ENCODE peak calls at places on chromosomes 4 and X, in six cellular contexts. One of them, this sample, is unnamed.

GRCh38 chr4:123892997-123893745 is 496.6 kb downstream of the SPRY1 start:
- DNase-seq in IMR-90: peak
- DNase-seq in mesendoderm: peak
- DNase-seq in neuronal stem cell: no peak
- DNase-seq in SK-N-SH: peak
- DNase-seq in neural progenitor cell: no peak
- DNase-seq in this sample: no peak

GRCh38 chr4:16205298-16206164 is 20.7 kb downstream of the TAPT1 start:
- DNase-seq in IMR-90: no peak
- DNase-seq in mesendoderm: peak
- DNase-seq in neuronal stem cell: no peak
- DNase-seq in SK-N-SH: peak
- DNase-seq in neural progenitor cell: peak
- DNase-seq in this sample: peak

GRCh38 chrX:112636288-112636687 is 43.5 kb downstream of the LHFPL1 start:
- DNase-seq in IMR-90: peak
- DNase-seq in mesendoderm: no peak
- DNase-seq in neuronal stem cell: no peak
- DNase-seq in SK-N-SH: no peak
- DNase-seq in neural progenitor cell: no peak
- DNase-seq in this sample: no peak

GRCh38 chrX:103423955-103424640 is 47.8 kb downstream of the BEX3 start:
- DNase-seq in IMR-90: no peak
- DNase-seq in mesendoderm: peak
- DNase-seq in neuronal stem cell: no peak
- DNase-seq in SK-N-SH: no peak
- DNase-seq in neural progenitor cell: peak
- DNase-seq in this sample: no peak

GRCh38 chrX:66914082-66914481 is 275.2 kb upstream of the EDA2R start:
- DNase-seq in IMR-90: no peak
- DNase-seq in mesendoderm: peak
- DNase-seq in neuronal stem cell: no peak
- DNase-seq in SK-N-SH: no peak
- DNase-seq in neural progenitor cell: peak
- DNase-seq in this sample: peak

GRCh38 chr4:182144621-182145359 is 98.4 kb upstream of the TENM3 start:
- DNase-seq in IMR-90: peak
- DNase-seq in mesendoderm: peak
- DNase-seq in neuronal stem cell: peak
- DNase-seq in SK-N-SH: peak
- DNase-seq in neural progenitor cell: peak
- DNase-seq in this sample: no peak

GRCh38 chr4:141845901-141846300 is 209.5 kb downstream of the IL15 start:
- DNase-seq in IMR-90: no peak
- DNase-seq in mesendoderm: no peak
- DNase-seq in neuronal stem cell: no peak
- DNase-seq in SK-N-SH: no peak
- DNase-seq in neural progenitor cell: no peak
- DNase-seq in this sample: peak

GRCh38 chrX:152893631-152894610 is 3.9 kb upstream of the ZNF185 start:
- DNase-seq in IMR-90: no peak
- DNase-seq in mesendoderm: no peak
- DNase-seq in neuronal stem cell: no peak
- DNase-seq in SK-N-SH: no peak
- DNase-seq in neural progenitor cell: no peak
- DNase-seq in this sample: peak

GRCh38 chr4:124890522-124890921 is 178.0 kb upstream of the ANKRD50 start:
- DNase-seq in IMR-90: peak
- DNase-seq in mesendoderm: no peak
- DNase-seq in neuronal stem cell: no peak
- DNase-seq in SK-N-SH: no peak
- DNase-seq in neural progenitor cell: no peak
- DNase-seq in this sample: peak

GRCh38 chr4:143336828-143337599 is at the start of gene GAB1:
- DNase-seq in IMR-90: peak
- DNase-seq in mesendoderm: peak
- DNase-seq in neuronal stem cell: peak
- DNase-seq in SK-N-SH: peak
- DNase-seq in neural progenitor cell: peak
- DNase-seq in this sample: peak

GRCh38 chr4:136967069-136967468 is 565.2 kb downstream of the PCDH18 start:
- DNase-seq in IMR-90: no peak
- DNase-seq in mesendoderm: no peak
- DNase-seq in neuronal stem cell: no peak
- DNase-seq in SK-N-SH: no peak
- DNase-seq in neural progenitor cell: no peak
- DNase-seq in this sample: peak

GRCh38 chr4:41748788-41749445 is 392 bp upstream of the PHOX2B start:
- DNase-seq in IMR-90: no peak
- DNase-seq in mesendoderm: no peak
- DNase-seq in neuronal stem cell: peak
- DNase-seq in SK-N-SH: peak
- DNase-seq in neural progenitor cell: peak
- DNase-seq in this sample: no peak

GRCh38 chrX:131812847-131813825 is 210.0 kb upstream of the STK26 start:
- DNase-seq in IMR-90: peak
- DNase-seq in mesendoderm: no peak
- DNase-seq in neuronal stem cell: no peak
- DNase-seq in SK-N-SH: peak
- DNase-seq in neural progenitor cell: no peak
- DNase-seq in this sample: peak

GRCh38 chrX:14352511-14352910 is 176.8 kb upstream of the GLRA2 start:
- DNase-seq in IMR-90: no peak
- DNase-seq in mesendoderm: no peak
- DNase-seq in neuronal stem cell: no peak
- DNase-seq in SK-N-SH: no peak
- DNase-seq in neural progenitor cell: no peak
- DNase-seq in this sample: peak

GRCh38 chr4:110886270-110886669 is 263.4 kb upstream of the PITX2 start:
- DNase-seq in IMR-90: no peak
- DNase-seq in mesendoderm: no peak
- DNase-seq in neuronal stem cell: no peak
- DNase-seq in SK-N-SH: no peak
- DNase-seq in neural progenitor cell: no peak
- DNase-seq in this sample: no peak

GRCh38 chr4:84995386-84995785 is 28.9 kb upstream of the WDFY3 start:
- DNase-seq in IMR-90: no peak
- DNase-seq in mesendoderm: peak
- DNase-seq in neuronal stem cell: no peak
- DNase-seq in SK-N-SH: no peak
- DNase-seq in neural progenitor cell: no peak
- DNase-seq in this sample: no peak

GRCh38 chr4:92969650-92970370 is 666.0 kb downstream of the GRID2 start:
- DNase-seq in IMR-90: peak
- DNase-seq in mesendoderm: peak
- DNase-seq in neuronal stem cell: no peak
- DNase-seq in SK-N-SH: no peak
- DNase-seq in neural progenitor cell: no peak
- DNase-seq in this sample: peak

GRCh38 chr4:26475716-26476115 is 14.6 kb downstream of the CCKAR start:
- DNase-seq in IMR-90: no peak
- DNase-seq in mesendoderm: no peak
- DNase-seq in neuronal stem cell: no peak
- DNase-seq in SK-N-SH: no peak
- DNase-seq in neural progenitor cell: no peak
- DNase-seq in this sample: no peak

GRCh38 chr4:122959441-122959840 is 37.0 kb upstream of the NUDT6 start:
- DNase-seq in IMR-90: no peak
- DNase-seq in mesendoderm: no peak
- DNase-seq in neuronal stem cell: no peak
- DNase-seq in SK-N-SH: no peak
- DNase-seq in neural progenitor cell: no peak
- DNase-seq in this sample: no peak

GRCh38 chr4:74415602-74416300 is 29.2 kb upstream of the AREG start:
- DNase-seq in IMR-90: peak
- DNase-seq in mesendoderm: no peak
- DNase-seq in neuronal stem cell: no peak
- DNase-seq in SK-N-SH: no peak
- DNase-seq in neural progenitor cell: no peak
- DNase-seq in this sample: no peak
- H3K4me2 ChIP-seq in IMR-90: no peak
- H3K4me2 ChIP-seq in mesendoderm: no peak
- H3K4me2 ChIP-seq in neuronal stem cell: no peak
- H3K4me2 ChIP-seq in SK-N-SH: no peak
- H3K4me2 ChIP-seq in neural progenitor cell: no peak
- H3K4me2 ChIP-seq in this sample: no peak

GRCh38 chrX:1465261-1466231 is 12.8 kb upstream of the ASMTL start:
- DNase-seq in IMR-90: no peak
- DNase-seq in mesendoderm: no peak
- DNase-seq in neuronal stem cell: no peak
- DNase-seq in SK-N-SH: no peak
- DNase-seq in neural progenitor cell: no peak
- DNase-seq in this sample: no peak

GRCh38 chrX:1466232-1466661 is 13.5 kb upstream of the ASMTL start:
- DNase-seq in IMR-90: no peak
- DNase-seq in mesendoderm: no peak
- DNase-seq in neuronal stem cell: no peak
- DNase-seq in SK-N-SH: no peak
- DNase-seq in neural progenitor cell: no peak
- DNase-seq in this sample: no peak

GRCh38 chrX:1462596-1463251 is 10.0 kb upstream of the ASMTL start:
- DNase-seq in IMR-90: peak
- DNase-seq in mesendoderm: no peak
- DNase-seq in neuronal stem cell: no peak
- DNase-seq in SK-N-SH: no peak
- DNase-seq in neural progenitor cell: no peak
- DNase-seq in this sample: peak

GRCh38 chrX:1463581-1464281 is 11.0 kb upstream of the ASMTL start:
- DNase-seq in IMR-90: no peak
- DNase-seq in mesendoderm: no peak
- DNase-seq in neuronal stem cell: no peak
- DNase-seq in SK-N-SH: no peak
- DNase-seq in neural progenitor cell: no peak
- DNase-seq in this sample: no peak

GRCh38 chrX:1464282-1465131 is 11.8 kb upstream of the ASMTL start:
- DNase-seq in IMR-90: no peak
- DNase-seq in mesendoderm: no peak
- DNase-seq in neuronal stem cell: no peak
- DNase-seq in SK-N-SH: no peak
- DNase-seq in neural progenitor cell: no peak
- DNase-seq in this sample: no peak
- H3K9ac ChIP-seq in IMR-90: no peak
- H3K9ac ChIP-seq in mesendoderm: no peak
- H3K9ac ChIP-seq in neuronal stem cell: no peak
- H3K9ac ChIP-seq in SK-N-SH: no peak
- H3K9ac ChIP-seq in neural progenitor cell: no peak
- H3K9ac ChIP-seq in this sample: no peak

GRCh38 chr4:94175553-94176260 is 32.0 kb upstream of the SMARCAD1 start:
- DNase-seq in IMR-90: no peak
- DNase-seq in mesendoderm: peak
- DNase-seq in neuronal stem cell: no peak
- DNase-seq in SK-N-SH: peak
- DNase-seq in neural progenitor cell: no peak
- DNase-seq in this sample: no peak
- H3K4me3 ChIP-seq in IMR-90: no peak
- H3K4me3 ChIP-seq in mesendoderm: no peak
- H3K4me3 ChIP-seq in neuronal stem cell: no peak
- H3K4me3 ChIP-seq in SK-N-SH: no peak
- H3K4me3 ChIP-seq in neural progenitor cell: no peak
- H3K4me3 ChIP-seq in this sample: no peak

GRCh38 chr4:8538703-8539567 is 41.3 kb upstream of the GPR78 start:
- DNase-seq in IMR-90: peak
- DNase-seq in mesendoderm: no peak
- DNase-seq in neuronal stem cell: no peak
- DNase-seq in SK-N-SH: no peak
- DNase-seq in neural progenitor cell: no peak
- DNase-seq in this sample: peak

GRCh38 chr4:8539661-8540060 is 40.5 kb upstream of the GPR78 start:
- DNase-seq in IMR-90: no peak
- DNase-seq in mesendoderm: no peak
- DNase-seq in neuronal stem cell: no peak
- DNase-seq in SK-N-SH: no peak
- DNase-seq in neural progenitor cell: no peak
- DNase-seq in this sample: no peak

GRCh38 chr4:8540991-8541390 is 39.2 kb upstream of the GPR78 start:
- DNase-seq in IMR-90: no peak
- DNase-seq in mesendoderm: no peak
- DNase-seq in neuronal stem cell: no peak
- DNase-seq in SK-N-SH: no peak
- DNase-seq in neural progenitor cell: no peak
- DNase-seq in this sample: no peak

GRCh38 chr4:8540586-8540985 is 39.6 kb upstream of the GPR78 start:
- DNase-seq in IMR-90: no peak
- DNase-seq in mesendoderm: no peak
- DNase-seq in neuronal stem cell: no peak
- DNase-seq in SK-N-SH: no peak
- DNase-seq in neural progenitor cell: no peak
- DNase-seq in this sample: no peak

GRCh38 chr4:8540072-8540471 is 40.1 kb upstream of the GPR78 start:
- DNase-seq in IMR-90: no peak
- DNase-seq in mesendoderm: no peak
- DNase-seq in neuronal stem cell: no peak
- DNase-seq in SK-N-SH: no peak
- DNase-seq in neural progenitor cell: no peak
- DNase-seq in this sample: no peak
- H3K4me2 ChIP-seq in IMR-90: no peak
- H3K4me2 ChIP-seq in mesendoderm: no peak
- H3K4me2 ChIP-seq in neuronal stem cell: no peak
- H3K4me2 ChIP-seq in SK-N-SH: no peak
- H3K4me2 ChIP-seq in neural progenitor cell: no peak
- H3K4me2 ChIP-seq in this sample: peak

This sample was measured in PC-3.